ENCODE peak calls at places on chromosomes 11 and 22, in four cellular contexts. D is right cardiac atrium, H is retina, R is non-pigmented ciliary epithelial cell. U is an unnamed sample.
A peak's percentile ranks its signal among the peaks of the same experiment; 100 is the strongest.

GRCh38 chr11:109963101-109963500 is 130.1 kb upstream of the ZC3H12C start:
- DNase-seq in D (no peak), H (no peak), R (no peak), U (no peak)

GRCh38 chr22:27198518-27199035 is 541.2 kb downstream of the MIAT start:
- DNase-seq in D (no peak), H (no peak), R (no peak), U (no peak)

GRCh38 chr11:65083134-65083833 is 556 bp downstream of the CDCA5 start:
- DNase-seq in D (no peak), H (no peak), R (no peak), U (no peak)

GRCh38 chr11:69922015-69922595 is 102.9 kb upstream of the FGF3 start:
- DNase-seq in D (no peak), H (no peak), R (no peak), U (peak; percentile 50)

GRCh38 chr22:33124471-33124870 is 66.3 kb upstream of the SYN3 start:
- DNase-seq in D (no peak), H (no peak), R (no peak), U (no peak)

GRCh38 chr11:126578426-126578825 is 222.9 kb downstream of the ST3GAL4 start:
- DNase-seq in D (no peak), H (no peak), R (no peak), U (no peak)

GRCh38 chr22:28013611-28014010 is 94.6 kb upstream of the PITPNB start:
- DNase-seq in D (no peak), H (no peak), R (no peak), U (peak; percentile 23)

GRCh38 chr11:46305295-46305694 is 27.8 kb downstream of the CREB3L1 start:
- DNase-seq in D (peak; percentile 32), H (no peak), R (no peak), U (no peak)

GRCh38 chr11:86358720-86359119 is 16.0 kb upstream of the CCDC81 start:
- DNase-seq in D (no peak), H (no peak), R (no peak), U (no peak)